ENCODE peak calls at places on chromosomes 7 and 10, in five cellular contexts. L is effector memory CD4-positive, alpha-beta T cell; P is psoas muscle; K is lower leg skin; Y is NT2/D1. W is an unnamed sample.
A peak's percentile ranks its signal among the peaks of the same experiment; 100 is the strongest.

GRCh38 chr7:7992502-7992901 is 23.9 kb downstream of the GLCCI1 start:
- DNase-seq in L (no peak), P (no peak), K (no peak), Y (no peak), W (no peak)

GRCh38 chr7:100351657-100352058 is 6.3 kb upstream of the PILRB start:
- DNase-seq in L (no peak), P (no peak), K (no peak), Y (no peak), W (no peak)

GRCh38 chr10:110994406-110994805 is 75.0 kb downstream of the SHOC2 start:
- DNase-seq in L (no peak), P (no peak), K (no peak), Y (no peak), W (no peak)

GRCh38 chr10:58515296-58515956 is 2.8 kb downstream of the BICC1 start:
- DNase-seq in L (no peak), P (no peak), K (no peak), Y (no peak), W (no peak)

GRCh38 chr7:122727759-122728158 is 25.0 kb upstream of the RNF148 start:
- DNase-seq in L (no peak), P (no peak), K (no peak), Y (no peak), W (no peak)

GRCh38 chr10:7756360-7756992 is 31.3 kb downstream of the KIN start:
- DNase-seq in L (no peak), P (no peak), K (no peak), Y (no peak), W (no peak)

GRCh38 chr10:58511765-58512469 is 755 bp upstream of the BICC1 start:
- DNase-seq in L (no peak), P (peak; percentile 28), K (peak; percentile 86), Y (no peak), W (no peak)

GRCh38 chr10:84540617-84541288 is 212.4 kb downstream of the CCSER2 start:
- DNase-seq in L (peak; percentile 29), P (peak; percentile 58), K (peak; percentile 93), Y (no peak), W (no peak)

GRCh38 chr10:114096864-114097263 is 53.2 kb downstream of the ADRB1 start:
- DNase-seq in L (no peak), P (no peak), K (no peak), Y (no peak), W (no peak)

GRCh38 chr10:129754211-129755050 is 209.6 kb downstream of the EBF3 start:
- DNase-seq in L (no peak), P (no peak), K (no peak), Y (no peak), W (no peak)

GRCh38 chr10:52483587-52483986 is 169.5 kb downstream of the DKK1 start:
- DNase-seq in L (no peak), P (no peak), K (no peak), Y (no peak), W (no peak)

GRCh38 chr7:90210475-90210874 is 1.1 kb upstream of the STEAP2 start:
- DNase-seq in L (no peak), P (no peak), K (no peak), Y (no peak), W (no peak)
- H3K4me3 ChIP-seq in L (no peak overlapping the region), P (no peak overlapping the region), K (no peak overlapping the region), Y (peak overlapping the region; percentile 80), W (no peak overlapping the region)

DNA sequence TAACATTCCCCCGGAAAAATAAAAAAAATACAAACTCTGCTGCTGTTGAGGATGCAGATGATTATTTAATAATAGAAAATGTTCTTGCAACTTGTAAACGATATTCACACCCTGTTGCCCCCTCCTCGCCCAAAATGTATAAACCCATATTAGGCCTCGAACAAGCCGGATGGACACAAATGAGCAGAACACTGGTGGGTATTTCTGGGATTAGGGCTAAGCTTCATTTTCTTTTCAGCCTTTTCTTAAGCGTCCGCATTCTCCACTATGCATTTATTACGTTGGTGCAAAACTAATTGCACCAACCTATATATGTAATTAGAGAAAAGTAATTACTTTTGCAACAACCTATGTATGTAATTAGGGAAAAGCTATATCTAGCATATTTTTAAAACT is 347 bp upstream of the GNG11 start:
- DNase-seq in L (no peak), P (no peak), K (no peak), Y (no peak), W (no peak)
- H3K4me3 ChIP-seq in L (no peak overlapping the region), P (peak overlapping the region; percentile 63), K (no peak overlapping the region), Y (no peak overlapping the region), W (peak overlapping the region; percentile 69)

DNA sequence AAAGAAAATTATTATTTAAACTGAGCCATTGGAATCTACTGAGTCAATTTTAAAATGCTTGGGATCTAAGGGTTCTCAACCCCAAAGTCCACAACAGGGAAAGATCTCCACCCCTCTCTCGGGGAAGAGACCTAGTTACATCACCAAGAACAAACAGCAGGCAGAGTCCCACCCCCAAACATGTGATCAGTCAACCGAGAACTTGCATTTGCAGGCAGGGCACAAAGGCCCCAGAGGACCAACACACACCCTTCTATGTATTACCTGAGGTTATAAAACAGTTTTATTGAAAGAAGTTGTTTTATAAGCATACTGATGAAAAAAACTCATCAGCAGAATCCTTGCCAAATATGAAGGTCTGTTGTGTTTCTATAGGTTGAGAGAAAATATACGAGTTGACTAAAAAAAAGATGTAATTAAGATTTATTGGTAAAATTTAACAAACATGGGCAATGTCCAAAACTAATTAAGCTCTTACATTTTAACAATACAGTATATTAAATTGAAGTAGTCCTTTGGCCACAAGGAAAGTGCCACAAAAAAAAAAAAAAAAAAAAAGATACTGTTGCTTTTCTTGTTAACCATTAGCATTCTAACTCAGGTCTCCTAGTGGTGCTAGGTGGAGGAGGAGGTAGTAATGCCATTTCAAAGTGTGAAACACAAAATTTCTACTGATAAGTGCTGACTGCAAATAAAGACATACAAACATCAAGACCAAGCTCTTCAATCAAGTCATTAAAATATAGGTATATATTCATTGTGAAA is 975 bp upstream of the USP54 start:
- DNase-seq in L (no peak), P (no peak), K (no peak), Y (peak; percentile 63), W (no peak)
- H3K4me3 ChIP-seq in L (peak overlapping the region; percentile 2), P (peak overlapping the region; percentile 11), K (no peak overlapping the region), Y (no peak overlapping the region), W (no peak overlapping the region)

GRCh38 chr10:34413214-34413613 is 401.9 kb downstream of the PARD3 start:
- DNase-seq in L (no peak), P (no peak), K (no peak), Y (peak; percentile 33), W (no peak)
- H3K4me3 ChIP-seq in L (no peak overlapping the region), P (no peak overlapping the region), K (no peak overlapping the region), Y (no peak overlapping the region), W (no peak overlapping the region)

GRCh38 chr7:22624781-22625180 is 102.2 kb upstream of the IL6 start:
- DNase-seq in L (no peak), P (no peak), K (no peak), Y (no peak), W (no peak)
- H3K4me3 ChIP-seq in L (no peak overlapping the region), P (no peak overlapping the region), K (no peak overlapping the region), Y (no peak overlapping the region), W (no peak overlapping the region)

GRCh38 chr7:137986252-137987010 is 15.5 kb downstream of the CREB3L2 start:
- DNase-seq in L (no peak), P (no peak), K (no peak), Y (no peak), W (no peak)
- H3K4me3 ChIP-seq in L (no peak overlapping the region), P (no peak overlapping the region), K (no peak overlapping the region), Y (no peak overlapping the region), W (no peak overlapping the region)

GRCh38 chr7:158994687-158995086 is 138.3 kb downstream of the DYNC2I1 start:
- DNase-seq in L (no peak), P (no peak), K (no peak), Y (no peak), W (no peak)

GRCh38 chr7:158996214-158997109 is 140.1 kb downstream of the DYNC2I1 start:
- DNase-seq in L (no peak), P (no peak), K (peak; percentile 82), Y (no peak), W (no peak)

GRCh38 chr7:158995514-158995913 is 139.2 kb downstream of the DYNC2I1 start:
- DNase-seq in L (no peak), P (no peak), K (peak; percentile 81), Y (no peak), W (no peak)

GRCh38 chr7:158997471-158997870 is 141.1 kb downstream of the DYNC2I1 start:
- DNase-seq in L (no peak), P (no peak), K (no peak), Y (no peak), W (no peak)

GRCh38 chr7:158997110-158997453 is 140.7 kb downstream of the DYNC2I1 start:
- DNase-seq in L (no peak), P (no peak), K (no peak), Y (no peak), W (no peak)
- H3K4me3 ChIP-seq in L (no peak overlapping the region), P (peak overlapping the region; percentile 18), K (no peak overlapping the region), Y (no peak overlapping the region), W (no peak overlapping the region)